ENCODE peak calls at places on chromosomes 4 and X, in eight cellular contexts. K, F, S, L, N, J, I and Z are unnamed samples.

GRCh38 chrX:130771230-130771629 is 131.8 kb downstream of the ENOX2 start:
- DNase-seq in K (no peak), F (no peak), S (no peak), L (no peak), N (no peak), J (no peak), I (no peak), Z (no peak)

GRCh38 chr4:71487324-71487677 is 148.5 kb downstream of the SLC4A4 start:
- DNase-seq in K (no peak), F (no peak), S (no peak), L (no peak), N (no peak), J (peak), I (peak), Z (peak)

GRCh38 chrX:40748977-40749376 is 13.6 kb upstream of the MED14 start:
- DNase-seq in K (no peak), F (no peak), S (no peak), L (no peak), N (no peak), J (no peak), I (no peak), Z (no peak)

GRCh38 chr4:38381788-38382187 is 282.2 kb upstream of the KLF3 start:
- DNase-seq in K (no peak), F (no peak), S (no peak), L (no peak), N (no peak), J (peak), I (no peak), Z (no peak)

GRCh38 chrX:31166832-31167231 is 95.0 kb upstream of the FTHL17 start:
- DNase-seq in K (no peak), F (no peak), S (no peak), L (no peak), N (no peak), J (no peak), I (no peak), Z (no peak)

GRCh38 chrX:9166566-9166909 is 132.6 kb upstream of the FAM9B start:
- DNase-seq in K (no peak), F (no peak), S (no peak), L (no peak), N (no peak), J (no peak), I (no peak), Z (no peak)

GRCh38 chr4:56959064-56959463 is 18.3 kb downstream of the NOA1 start:
- DNase-seq in K (no peak), F (no peak), S (no peak), L (no peak), N (no peak), J (no peak), I (no peak), Z (no peak)

GRCh38 chrX:133929836-133930464 is 55.4 kb downstream of the GPC3 start:
- DNase-seq in K (no peak), F (no peak), S (no peak), L (no peak), N (no peak), J (no peak), I (no peak), Z (no peak)

GRCh38 chrX:12973561-12974216 is 1.2 kb upstream of the TMSB4X start:
- DNase-seq in K (no peak), F (no peak), S (peak), L (no peak), N (no peak), J (no peak), I (no peak), Z (no peak)

GRCh38 chr4:11005321-11005720 is 320.8 kb upstream of the CLNK start:
- DNase-seq in K (no peak), F (no peak), S (no peak), L (no peak), N (no peak), J (no peak), I (no peak), Z (no peak)

GRCh38 chr4:120769227-120769626 is 153.3 kb downstream of the PRDM5 start:
- DNase-seq in K (no peak), F (no peak), S (no peak), L (peak), N (no peak), J (no peak), I (no peak), Z (no peak)